ENCODE peak calls at places on chromosomes 11 and 22, in five cellular contexts. U is body of pancreas, E is mesenchymal stem cell, G is tibial nerve, V is AG04450. P is an unnamed sample.

GRCh38 chr11:117180661-117181585 is 2.4 kb downstream of the SIDT2 start:
- DNase-seq in E (peak; percentile 61), G (peak; percentile 81), V (no peak), U (peak; percentile 89), P (peak; percentile 59)

GRCh38 chr11:132056689-132057088 is 686.3 kb downstream of the NTM start:
- DNase-seq in E (peak; percentile 93), U (no peak), G (no peak), V (peak; percentile 45), P (no peak)

GRCh38 chr11:128476729-128477128 is 110.6 kb downstream of the ETS1 start:
- DNase-seq in V (no peak), U (no peak), E (no peak), G (no peak), P (no peak)

GRCh38 chr11:87296627-87297026 is 258.9 kb downstream of the TMEM135 start:
- DNase-seq in V (no peak), G (no peak), E (no peak), U (no peak), P (no peak)

GRCh38 chr11:134944986-134945385 is 532.9 kb upstream of the B3GAT1 start:
- DNase-seq in V (no peak), E (no peak), G (no peak), U (no peak), P (no peak)

GRCh38 chr11:83027794-83028193 is 43.9 kb downstream of the RAB30 start:
- DNase-seq in E (no peak), G (no peak), V (no peak), U (no peak), P (no peak)

GRCh38 chr22:17400305-17400704 is 31.0 kb downstream of the CECR2 start:
- DNase-seq in G (no peak), E (no peak), U (no peak), V (no peak), P (no peak)

GRCh38 chr11:15622231-15622890 is 507.6 kb downstream of the INSC start:
- DNase-seq in G (no peak), U (no peak), V (no peak), E (no peak), P (no peak)

GRCh38 chr11:59429924-59430516 is 3.8 kb upstream of the OR5A2 start:
- DNase-seq in U (peak; percentile 29), V (peak; percentile 18), G (peak; percentile 69), E (peak; percentile 46), P (no peak)

GRCh38 chr11:115817844-115818565 is 313.8 kb upstream of the CADM1 start:
- DNase-seq in U (no peak), V (no peak), G (no peak), E (no peak), P (no peak)

GRCh38 chr22:20779813-20780148 is 5.9 kb downstream of the SERPIND1 start:
- DNase-seq in E (peak; percentile 55), V (peak; percentile 7), U (no peak), G (no peak), P (no peak)

GRCh38 chr22:35443338-35443737 is 43.4 kb downstream of the MCM5 start:
- DNase-seq in U (no peak), E (no peak), V (no peak), G (no peak), P (no peak)

GRCh38 chr22:21726650-21727049 is 8.9 kb downstream of the YPEL1 start:
- DNase-seq in V (no peak), G (no peak), E (peak; percentile 30), U (peak; percentile 29), P (no peak)

GRCh38 chr11:119782673-119783072 is 53.7 kb upstream of the NECTIN1 start:
- DNase-seq in E (no peak), V (no peak), G (no peak), U (no peak), P (peak; percentile 41)

GRCh38 chr11:85076535-85077330 is 550.4 kb downstream of the DLG2 start:
- DNase-seq in E (no peak), U (no peak), G (no peak), V (no peak), P (no peak)

GRCh38 chr11:45933131-45933821 is 10.8 kb downstream of the LARGE2 start:
- DNase-seq in G (no peak), U (peak; percentile 72), V (peak; percentile 8), E (peak; percentile 39), P (no peak)

GRCh38 chr11:22192289-22192641 is 620 bp upstream of the ANO5 start:
- DNase-seq in G (no peak), V (no peak), E (no peak), U (peak; percentile 57), P (peak; percentile 8)

GRCh38 chr22:37419916-37420655 is 7.2 kb downstream of the ELFN2 start:
- DNase-seq in G (no peak), E (peak; percentile 44), U (no peak), V (no peak), P (no peak)

GRCh38 chr11:119758291-119758690 is 29.3 kb upstream of the NECTIN1 start:
- DNase-seq in E (peak; percentile 36), U (no peak), V (no peak), G (no peak), P (no peak)

GRCh38 chr22:40328551-40328950 is 17.7 kb upstream of the ADSL start:
- DNase-seq in E (no peak), V (no peak), U (no peak), G (no peak), P (no peak)

GRCh38 chr11:110501428-110501827 is 71.7 kb downstream of the FDX1 start:
- DNase-seq in G (no peak), V (no peak), E (no peak), U (no peak), P (no peak)

GRCh38 chr11:35412285-35412684 is 7.1 kb downstream of the SLC1A2 start:
- DNase-seq in E (peak; percentile 35), U (no peak), V (no peak), G (no peak), P (no peak)

GRCh38 chr11:128512478-128513127 is 74.8 kb downstream of the ETS1 start:
- DNase-seq in G (no peak), V (no peak), E (no peak), U (no peak), P (no peak)

GRCh38 chr11:70203749-70204465 is 811 bp downstream of the FADD start:
- DNase-seq in V (peak; percentile 46), U (peak; percentile 73), G (peak; percentile 75), E (peak; percentile 92), P (no peak)

DNA sequence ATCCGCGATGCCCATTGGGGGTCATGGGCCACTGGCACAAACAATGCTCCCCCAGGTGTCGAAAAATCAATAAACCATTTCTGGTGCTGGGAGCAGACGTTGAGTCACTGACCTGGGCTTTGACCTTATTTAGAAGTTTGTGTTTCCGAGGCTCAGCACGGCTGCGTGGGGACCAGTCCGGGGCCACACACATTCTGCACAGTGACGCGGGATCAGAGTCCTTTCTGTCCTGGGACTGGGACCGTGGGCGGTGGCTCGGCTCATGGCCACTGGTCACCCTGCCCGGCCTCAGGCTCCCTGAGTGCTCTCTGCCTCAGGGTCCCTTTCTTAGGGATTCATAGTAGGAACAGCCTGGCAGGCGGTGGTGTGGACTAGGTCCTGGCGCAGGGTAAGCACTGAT is 1266.0 kb downstream of the BRD1 start:
- DNase-seq in G (no peak), V (no peak), U (no peak), E (no peak), P (no peak)
- H3K9me3 ChIP-seq in G (no peaks in the 10 kb centered on the region), V (peaks cover 95% of the 10 kb centered on the region), U (no peaks in the 10 kb centered on the region), E (no peaks in the 10 kb centered on the region), P (no peaks in the 10 kb centered on the region)

GRCh38 chr11:120793806-120794479 is 230.0 kb upstream of the TBCEL start:
- DNase-seq in U (no peak), E (no peak), G (no peak), V (no peak), P (no peak)
- H3K27me3 ChIP-seq in U (no peaks in the 10 kb centered on the region), E (peaks cover 83% of the 10 kb centered on the region), G (no peaks in the 10 kb centered on the region), V (peaks cover 21% of the 10 kb centered on the region), P (peaks cover 48% of the 10 kb centered on the region)

GRCh38 chr11:111983187-111983986 is 41.8 kb upstream of the DLAT start:
- DNase-seq in U (peak; percentile 79), V (peak; percentile 10), G (no peak), E (peak; percentile 85), P (no peak)
- H3K4me3 ChIP-seq in U (peak overlapping the region; percentile 15), V (no peak overlapping the region), G (no peak overlapping the region), E (no peak overlapping the region), P (no peak overlapping the region)

DNA sequence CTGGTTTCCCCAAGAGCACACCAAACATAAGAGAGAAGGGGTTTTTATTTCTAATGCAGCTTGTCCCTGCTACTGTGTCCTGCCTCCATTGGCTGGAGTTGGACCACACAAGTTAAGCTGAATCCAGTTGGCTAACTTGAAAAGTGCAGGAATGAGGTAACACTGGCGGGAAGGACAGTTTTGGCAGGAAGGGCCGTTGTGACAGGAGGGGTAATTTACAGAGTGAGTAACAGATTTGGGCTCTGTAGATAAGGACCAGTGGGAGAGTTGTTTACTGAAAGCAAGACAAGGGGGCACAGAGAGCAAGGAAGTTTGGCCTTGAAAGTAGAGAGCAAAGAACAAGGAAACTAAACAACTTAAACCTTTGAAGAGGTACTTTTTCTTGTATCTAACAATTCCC is 1623.3 kb upstream of the RAG2 start:
- DNase-seq in E (no peak), U (no peak), G (no peak), V (no peak), P (no peak)
- H3K9me3 ChIP-seq in E (peaks cover 48% of the 10 kb centered on the region), U (peaks cover 4% of the 10 kb centered on the region), G (no peaks in the 10 kb centered on the region), V (peaks cover 10% of the 10 kb centered on the region), P (peaks cover 30% of the 10 kb centered on the region)

GRCh38 chr22:38911434-38911833 is 39.4 kb upstream of the CBX6 start:
- DNase-seq in V (no peak), G (no peak), U (no peak), E (no peak), P (no peak)
- H3K27me3 ChIP-seq in V (peaks cover 17% of the 10 kb centered on the region), G (no peaks in the 10 kb centered on the region), U (no peaks in the 10 kb centered on the region), E (peaks cover 43% of the 10 kb centered on the region), P (peaks cover 4% of the 10 kb centered on the region)

GRCh38 chr11:64989416-64989815 is 7.4 kb downstream of the BATF2 start:
- DNase-seq in G (no peak), E (no peak), U (no peak), V (no peak), P (peak; percentile 27)

GRCh38 chr11:64987998-64988854 is 8.5 kb downstream of the BATF2 start:
- DNase-seq in G (no peak), U (no peak), V (no peak), E (no peak), P (no peak)

GRCh38 chr11:64994318-64994717 is 2.5 kb downstream of the BATF2 start:
- DNase-seq in G (no peak), U (no peak), V (no peak), E (no peak), P (no peak)

GRCh38 chr11:64996327-64996709 is 453 bp downstream of the BATF2 start:
- DNase-seq in G (no peak), V (no peak), E (no peak), U (peak; percentile 22), P (no peak)

GRCh38 chr11:64990222-64990918 is 6.4 kb downstream of the BATF2 start:
- DNase-seq in V (no peak), G (peak; percentile 29), U (no peak), E (peak; percentile 24), P (peak; percentile 48)
- H3K4me3 ChIP-seq in V (no peak overlapping the region), G (peak overlapping the region; percentile 32), U (no peak overlapping the region), E (no peak overlapping the region), P (peak overlapping the region; percentile 2)

P was measured in heart right ventricle.